ENCODE peak calls at places on chromosomes 12 and 14, in five cellular contexts. M is endothelial cell, E is MCF 10A, O is uterus, R is choroid plexus epithelial cell. Q is an unnamed sample.

GRCh38 chr14:75661499-75661814 is 411 bp downstream of the TTLL5 start:
- DNase-seq in E (no peak), R (no peak), O (no peak), M (no peak), Q (no peak)

GRCh38 chr12:88960213-88960878 is 380.1 kb upstream of the KITLG start:
- DNase-seq in R (peak), M (no peak), O (no peak), E (peak), Q (no peak)

GRCh38 chr12:79689041-79689476 is 1.7 kb downstream of the PAWR start:
- DNase-seq in R (no peak), O (no peak), M (no peak), E (peak), Q (no peak)

GRCh38 chr14:78104130-78104529 is 66.0 kb upstream of the NRXN3 start:
- DNase-seq in R (no peak), E (no peak), M (no peak), O (no peak), Q (no peak)

GRCh38 chr14:75432406-75432805 is 4.6 kb downstream of the JDP2 start:
- DNase-seq in E (no peak), R (no peak), M (no peak), O (no peak), Q (no peak)

GRCh38 chr14:67276131-67276530 is 34.9 kb downstream of the PALS1 start:
- DNase-seq in O (no peak), E (no peak), R (no peak), M (no peak), Q (no peak)

GRCh38 chr14:32998433-32998832 is 59.8 kb downstream of the NPAS3 start:
- DNase-seq in M (no peak), R (peak), E (peak), O (no peak), Q (no peak)

GRCh38 chr12:1840561-1840960 is 20.2 kb downstream of the LRTM2 start:
- DNase-seq in M (no peak), E (no peak), R (no peak), O (no peak), Q (no peak)

GRCh38 chr12:78121969-78122610 is 291.4 kb downstream of the NAV3 start:
- DNase-seq in E (no peak), O (no peak), M (no peak), R (peak), Q (no peak)

GRCh38 chr12:78118036-78118435 is 287.3 kb downstream of the NAV3 start:
- DNase-seq in M (no peak), E (no peak), O (no peak), R (peak), Q (no peak)

GRCh38 chr12:78118486-78118885 is 287.8 kb downstream of the NAV3 start:
- DNase-seq in E (no peak), O (no peak), M (no peak), R (peak), Q (no peak)

GRCh38 chr12:78119351-78119918 is 288.7 kb downstream of the NAV3 start:
- DNase-seq in O (no peak), R (no peak), M (no peak), E (no peak), Q (no peak)

DNA sequence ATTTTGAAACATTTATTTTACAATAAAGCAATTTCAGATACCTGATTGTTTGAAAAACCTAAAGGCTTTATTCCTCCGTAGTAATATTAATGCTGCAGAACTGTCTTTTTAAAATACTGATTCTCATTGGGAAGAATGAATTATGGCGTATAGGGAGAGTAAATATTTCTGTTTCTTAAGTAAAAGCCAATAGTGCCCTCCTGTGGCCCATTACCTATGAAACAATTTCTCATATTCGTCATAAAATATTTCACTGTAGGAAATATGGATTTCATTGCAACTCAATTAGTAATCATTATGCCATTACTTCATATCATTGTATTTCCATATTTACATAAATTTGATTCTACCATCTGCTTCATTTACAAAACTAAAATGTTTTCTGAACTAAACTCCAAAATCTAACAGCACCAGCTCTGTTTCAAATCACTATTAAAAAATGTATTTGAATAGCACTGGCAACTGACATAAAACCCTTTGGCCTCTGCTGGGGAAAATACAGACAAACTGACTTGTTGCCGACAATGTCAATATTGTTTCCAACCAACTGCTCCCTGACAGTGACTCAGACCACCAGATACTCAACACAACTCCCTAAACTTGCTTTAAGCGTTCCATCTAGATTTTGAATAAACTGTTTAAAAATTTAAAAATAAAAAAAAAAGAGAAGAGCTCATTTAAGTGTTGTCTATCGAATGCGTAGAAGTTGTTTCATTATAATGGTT is 290.3 kb downstream of the NAV3 start:
- DNase-seq in E (peak), R (peak), M (no peak), O (no peak), Q (peak)
- TF ChIP-seq CTCF in E (peak), R (peak), M (no peak), O (no peak), Q (peak)

DNA sequence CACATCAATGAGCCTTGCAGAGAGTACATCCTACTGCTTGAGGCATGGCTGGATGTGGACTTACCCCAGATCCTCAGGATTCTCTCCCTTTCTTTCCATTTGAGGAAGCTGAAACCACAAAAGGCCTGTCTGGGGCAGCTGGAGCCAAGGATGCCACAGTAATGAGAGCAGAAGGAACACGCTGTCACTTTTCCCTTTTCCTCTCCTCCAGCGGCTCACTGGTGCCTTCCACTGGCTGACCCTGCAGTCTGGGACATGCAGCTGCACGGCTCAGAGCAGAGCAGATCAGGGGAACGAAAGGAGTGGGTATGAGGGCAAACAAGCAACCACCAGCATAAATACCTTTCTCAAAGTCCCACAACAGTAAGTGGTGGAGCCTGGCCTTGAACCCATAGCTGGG is 78.2 kb downstream of the GAS2L3 start:
- DNase-seq in R (no peak), E (no peak), M (no peak), O (no peak), Q (no peak)
- TF ChIP-seq CTCF in R (no peak), E (no peak), M (no peak), O (no peak), Q (no peak)

GRCh38 chr12:47801170-47801903 is 18.4 kb downstream of the HDAC7 start:
- DNase-seq in O (no peak), E (no peak), M (peak), R (peak), Q (no peak)
- TF ChIP-seq CTCF in O (peak), E (no peak), M (no peak), R (peak), Q (peak)

GRCh38 chr12:12985817-12986408 is 14.2 kb downstream of the HEBP1 start:
- DNase-seq in E (peak), M (peak), R (peak), O (no peak), Q (no peak)
- TF ChIP-seq CTCF in E (peak), M (peak), R (peak), O (peak), Q (peak)

GRCh38 chr14:95257521-95257920 is 62.2 kb downstream of the CLMN start:
- DNase-seq in M (no peak), E (no peak), R (no peak), O (no peak), Q (no peak)
- TF ChIP-seq CTCF in M (no peak), E (no peak), R (no peak), O (no peak), Q (no peak)

GRCh38 chr12:109719123-109720022 is 5.7 kb downstream of the FAM222A start:
- DNase-seq in E (peak), O (no peak), R (peak), M (peak), Q (no peak)
- TF ChIP-seq CTCF in E (peak), O (no peak), R (peak), M (no peak), Q (no peak)

DNA sequence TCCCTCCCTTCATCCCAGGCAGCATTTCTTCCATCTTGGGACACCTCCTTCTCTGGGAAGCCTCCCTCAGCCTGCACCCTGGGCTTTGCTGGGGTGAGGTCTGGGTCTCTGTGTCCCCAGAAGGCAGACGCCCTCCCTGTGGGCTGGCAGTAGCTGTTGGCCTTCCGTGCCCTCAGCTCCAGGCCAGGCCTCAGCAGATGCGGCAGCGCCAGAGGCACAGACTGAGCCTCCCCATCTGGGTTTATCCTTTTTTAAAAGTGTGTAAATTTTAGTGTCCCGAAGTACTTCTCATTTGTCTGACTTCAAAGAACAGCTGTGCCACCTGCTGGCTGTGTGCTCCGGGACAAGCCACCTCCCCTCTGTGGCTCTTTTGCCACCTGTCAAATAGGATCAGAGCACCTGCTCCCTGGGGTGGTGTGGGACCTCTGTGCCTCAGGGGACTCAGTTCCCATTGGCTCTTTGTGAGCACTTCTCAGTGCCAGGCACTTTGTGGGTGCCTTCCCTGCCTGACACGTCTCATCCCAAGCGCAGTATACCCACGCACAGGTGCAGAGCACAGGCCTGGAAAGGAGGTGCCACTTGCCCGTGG is 11.1 kb downstream of the EXOC3L4 start:
- DNase-seq in M (no peak), O (no peak), R (no peak), E (no peak), Q (no peak)
- TF ChIP-seq CTCF in M (no peak), O (no peak), R (peak), E (no peak), Q (no peak)

GRCh38 chr14:30191639-30192279 is 264.1 kb upstream of the PRKD1 start:
- DNase-seq in O (no peak), M (no peak), R (peak), E (no peak), Q (no peak)

GRCh38 chr14:30180219-30180618 is 252.6 kb upstream of the PRKD1 start:
- DNase-seq in O (no peak), R (peak), M (no peak), E (no peak), Q (no peak)

DNA sequence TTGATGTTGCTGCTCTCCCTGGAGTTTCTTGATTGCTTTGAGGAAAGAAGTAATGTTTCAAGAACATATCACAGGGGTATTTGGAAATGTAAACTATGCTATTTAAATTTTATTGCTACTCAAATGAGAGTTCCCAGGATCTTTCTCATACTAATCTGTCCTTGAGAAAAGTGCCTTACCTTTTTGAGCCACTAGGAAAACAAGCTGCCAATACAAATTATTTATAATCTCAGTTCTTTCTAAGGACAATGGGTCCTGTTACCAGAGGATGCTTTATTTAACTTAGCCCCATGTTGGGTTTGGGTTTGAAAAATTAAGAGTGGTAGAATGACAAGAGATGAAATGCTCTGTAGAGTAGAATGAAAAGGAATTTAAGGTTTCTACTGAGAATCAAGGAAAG is 258.2 kb upstream of the PRKD1 start:
- DNase-seq in O (no peak), M (no peak), E (no peak), R (no peak), Q (no peak)
- TF ChIP-seq CTCF in O (no peak), M (peak), E (peak), R (no peak), Q (no peak)

GRCh38 chr14:96584199-96584906 is 82.2 kb downstream of the PAPOLA start:
- DNase-seq in M (peak), R (peak), E (peak), O (no peak), Q (no peak)
- TF ChIP-seq CTCF in M (peak), R (peak), E (peak), O (no peak), Q (no peak)

Q was measured in AG09319.